ENCODE peak calls at places on chromosomes 16 and 17, in eight cellular contexts. O is hepatocyte; T is CD4-positive, alpha-beta memory T cell; Y is left ventricle myocardium inferior; N is CD8-positive, alpha-beta memory T cell; B is A549; H is SJSA1; Z is Caco-2. F is an unnamed sample.
A peak's percentile ranks its signal among the peaks of the same experiment; 100 is the strongest.

GRCh38 chr17:12386240-12386639 is 279.4 kb upstream of the MYOCD start:
- DNase-seq in O (no peak), H (no peak), T (no peak), B (no peak), N (no peak), Y (no peak), Z (no peak), F (no peak)

GRCh38 chr17:35175638-35176415 is 18.4 kb downstream of the SLC35G3 start:
- DNase-seq in Y (no peak), H (no peak), T (no peak), B (no peak), N (no peak), Z (no peak), O (no peak), F (no peak)

GRCh38 chr16:24036614-24037013 is 200.8 kb downstream of the PRKCB start:
- DNase-seq in Z (peak; percentile 38), N (no peak), B (peak; percentile 48), O (peak; percentile 75), Y (no peak), H (peak; percentile 65), T (peak; percentile 30), F (peak; percentile 59)

GRCh38 chr17:3843935-3844516 is 2.0 kb downstream of the NCBP3 start:
- DNase-seq in H (no peak), T (peak; percentile 28), N (no peak), B (peak; percentile 78), Z (peak; percentile 42), Y (no peak), O (peak; percentile 63), F (no peak)

GRCh38 chr16:19809121-19809635 is 75.5 kb downstream of the GPRC5B start:
- DNase-seq in O (no peak), Z (no peak), N (no peak), B (peak; percentile 26), H (no peak), T (no peak), Y (peak; percentile 22), F (no peak)

GRCh38 chr16:22413819-22414218 is 39.4 kb upstream of the CDR2 start:
- DNase-seq in H (no peak), Z (no peak), O (no peak), B (no peak), N (no peak), T (no peak), Y (no peak), F (no peak)

GRCh38 chr16:28549301-28549899 is 4.3 kb upstream of the SGF29 start:
- DNase-seq in H (no peak), N (no peak), Y (no peak), T (peak; percentile 40), Z (no peak), O (peak; percentile 47), B (peak; percentile 62), F (no peak)

GRCh38 chr16:265711-266110 is 10.0 kb downstream of the RGS11 start:
- DNase-seq in N (no peak), H (no peak), O (no peak), B (no peak), Z (no peak), T (no peak), Y (no peak), F (no peak)

GRCh38 chr16:85453701-85454100 is 159.4 kb upstream of the GSE1 start:
- DNase-seq in Y (no peak), T (no peak), O (no peak), Z (no peak), H (no peak), B (no peak), N (no peak), F (no peak)

GRCh38 chr17:80363120-80363515 is 51.8 kb upstream of the ENDOV start:
- DNase-seq in N (no peak), H (no peak), B (no peak), Y (no peak), T (no peak), O (no peak), Z (peak; percentile 31), F (no peak)

GRCh38 chr17:81734405-81735055 is 22.4 kb downstream of the SLC25A10 start:
- DNase-seq in Z (no peak), Y (no peak), B (no peak), T (no peak), N (no peak), O (no peak), H (no peak), F (no peak)

GRCh38 chr16:426115-426905 is 861 bp downstream of the RAB11FIP3 start:
- DNase-seq in T (no peak), O (peak; percentile 36), H (peak; percentile 23), N (no peak), B (no peak), Z (no peak), Y (no peak), F (no peak)

GRCh38 chr17:74148901-74149596 is 54.4 kb upstream of the RPL38 start:
- DNase-seq in O (no peak), Y (no peak), T (no peak), N (no peak), Z (no peak), H (no peak), B (no peak), F (no peak)

DNA sequence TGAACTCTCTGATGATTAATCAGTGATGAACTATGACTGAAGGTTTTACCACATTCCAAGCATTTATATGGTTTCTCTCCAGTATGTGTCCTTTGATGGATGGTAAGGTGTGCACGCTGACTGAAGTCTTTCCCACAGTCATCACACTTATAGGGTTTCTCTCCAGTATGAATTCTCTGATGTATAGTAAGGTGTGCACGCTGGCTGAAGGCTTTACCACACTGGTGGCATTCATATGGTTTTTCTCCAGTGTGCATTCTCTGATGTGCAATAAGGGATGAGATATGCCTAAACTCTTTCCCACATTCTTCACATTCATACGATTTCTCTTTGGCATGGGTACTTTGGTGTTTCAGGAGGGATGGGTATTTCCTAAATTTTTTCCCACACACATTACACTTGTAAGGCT is 16.4 kb downstream of the ZNF287 start:
- DNase-seq in B (peak; percentile 24), N (no peak), Y (no peak), T (no peak), H (no peak), Z (no peak), O (no peak), F (no peak)
- H3K9me3 ChIP-seq in B (peaks cover 99% of the 10 kb centered on the region), N (peaks cover 45% of the 10 kb centered on the region), Y (peaks cover 100% of the 10 kb centered on the region), T (no peaks in the 10 kb centered on the region), H (peaks cover 44% of the 10 kb centered on the region), Z (peaks cover 42% of the 10 kb centered on the region), O (peaks cover 39% of the 10 kb centered on the region), F (peaks cover 89% of the 10 kb centered on the region)

GRCh38 chr17:77707546-77707945 is 251.0 kb upstream of the TNRC6C start:
- DNase-seq in T (no peak), O (no peak), B (no peak), Z (no peak), N (no peak), H (no peak), Y (no peak), F (no peak)

GRCh38 chr17:77709594-77709993 is 248.9 kb upstream of the TNRC6C start:
- DNase-seq in O (no peak), Z (no peak), T (no peak), H (no peak), B (no peak), Y (no peak), N (no peak), F (no peak)

GRCh38 chr17:77706938-77707337 is 251.6 kb upstream of the TNRC6C start:
- DNase-seq in N (no peak), B (no peak), Y (no peak), T (no peak), H (no peak), Z (no peak), O (no peak), F (no peak)

GRCh38 chr17:77708936-77709335 is 249.6 kb upstream of the TNRC6C start:
- DNase-seq in O (no peak), B (no peak), T (no peak), Z (no peak), H (no peak), N (no peak), Y (no peak), F (no peak)

DNA sequence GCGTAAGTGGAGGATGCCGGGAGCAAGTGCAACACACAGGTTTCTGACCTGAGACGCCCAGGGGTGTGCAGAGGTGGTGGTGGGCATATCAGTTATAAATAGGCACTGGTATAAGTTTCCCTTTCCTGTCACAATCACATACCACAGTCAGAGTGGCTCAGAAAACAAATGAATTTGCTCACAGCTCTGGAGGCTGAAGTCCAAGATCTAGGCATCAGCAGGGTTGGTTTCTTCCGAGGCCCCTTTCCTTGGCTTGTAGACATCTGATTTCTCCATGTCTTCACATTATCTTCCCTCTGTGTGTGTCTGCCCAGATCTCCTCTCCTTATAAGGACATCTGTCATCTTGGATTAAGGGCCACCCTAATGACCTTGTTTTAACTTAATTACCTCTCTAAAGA is 250.5 kb upstream of the TNRC6C start:
- DNase-seq in O (no peak), N (no peak), T (no peak), Y (no peak), Z (no peak), B (no peak), H (no peak), F (no peak)
- H3K9me3 ChIP-seq in O (no peaks in the 10 kb centered on the region), N (peaks cover 4% of the 10 kb centered on the region), T (peaks cover 5% of the 10 kb centered on the region), Y (peaks cover 39% of the 10 kb centered on the region), Z (peaks cover 19% of the 10 kb centered on the region), B (peaks cover 54% of the 10 kb centered on the region), H (peaks cover 26% of the 10 kb centered on the region), F (peaks cover 37% of the 10 kb centered on the region)

DNA sequence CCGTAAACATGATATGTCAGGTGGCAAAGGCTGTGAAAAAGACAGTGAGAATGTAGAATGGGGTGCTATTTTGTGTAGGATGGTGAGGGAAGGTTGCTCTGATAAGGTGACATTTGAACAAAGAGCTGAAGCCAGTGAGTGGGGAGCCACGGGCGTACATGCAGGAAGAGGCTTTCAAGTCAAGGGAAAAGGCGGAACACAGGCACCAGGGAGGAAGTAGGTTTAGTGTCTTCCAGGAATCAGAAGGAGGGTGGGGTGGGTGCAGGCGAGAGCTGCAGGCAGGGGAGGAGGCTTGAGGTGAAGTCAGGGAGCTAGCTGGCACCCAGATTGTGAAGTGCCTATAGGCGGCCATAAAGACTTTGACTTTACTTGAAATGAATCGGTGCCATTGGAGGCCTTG is 14.1 kb downstream of the ZFP90 start:
- DNase-seq in T (no peak), Y (no peak), H (no peak), O (no peak), B (no peak), Z (no peak), N (no peak), F (no peak)
- H3K9me3 ChIP-seq in T (peaks cover 18% of the 10 kb centered on the region), Y (peaks cover 94% of the 10 kb centered on the region), H (peaks cover 44% of the 10 kb centered on the region), O (peaks cover 10% of the 10 kb centered on the region), B (peaks cover 94% of the 10 kb centered on the region), Z (peaks cover 12% of the 10 kb centered on the region), N (peaks cover 36% of the 10 kb centered on the region), F (peaks cover 89% of the 10 kb centered on the region)

DNA sequence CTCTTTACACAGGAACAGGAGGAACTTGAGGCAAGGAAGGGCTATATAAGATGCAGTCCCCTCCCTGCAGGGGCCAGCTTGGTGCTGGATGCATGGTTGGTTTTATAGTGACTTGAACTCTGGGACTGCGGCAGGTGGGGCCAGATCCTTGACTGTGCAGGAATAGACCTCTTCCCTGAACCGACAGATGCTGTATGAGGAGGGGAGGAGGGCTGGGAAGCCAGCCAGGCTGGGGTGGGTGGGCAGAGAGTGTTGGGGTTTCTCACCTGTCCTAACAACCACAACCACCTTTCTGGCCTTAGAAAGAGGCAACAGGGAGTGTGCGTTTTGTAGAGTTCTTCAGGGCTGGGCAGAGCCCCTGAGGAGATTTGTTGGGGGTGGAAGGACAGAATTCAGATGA is 798.1 kb downstream of the KCNJ18 start:
- DNase-seq in T (no peak), O (no peak), H (no peak), B (no peak), Z (no peak), Y (no peak), N (no peak), F (no peak)
- H3K9me3 ChIP-seq in T (no peaks in the 10 kb centered on the region), O (no peaks in the 10 kb centered on the region), H (no peaks in the 10 kb centered on the region), B (no peaks in the 10 kb centered on the region), Z (no peaks in the 10 kb centered on the region), Y (peaks cover 15% of the 10 kb centered on the region), N (no peaks in the 10 kb centered on the region), F (no peaks in the 10 kb centered on the region)

GRCh38 chr17:79049821-79050220 is 24.8 kb upstream of the ENGASE start:
- DNase-seq in N (no peak), O (no peak), B (no peak), H (no peak), Z (no peak), T (no peak), Y (no peak), F (no peak)
- H3K9me3 ChIP-seq in N (no peaks in the 10 kb centered on the region), O (no peaks in the 10 kb centered on the region), B (peaks cover 14% of the 10 kb centered on the region), H (peaks cover 2% of the 10 kb centered on the region), Z (peaks cover 6% of the 10 kb centered on the region), T (no peaks in the 10 kb centered on the region), Y (peaks cover 16% of the 10 kb centered on the region), F (peaks cover 22% of the 10 kb centered on the region)

F was measured in NT2/D1.